ENCODE peak calls at places on chromosomes 13 and 19, in six cellular contexts. J is BE2C; G is stimulated activated CD4-positive, alpha-beta T cell treated with anti-CD3 and anti-CD28 coated beads, Interleukin-12 subunit alpha, Interleukin-12 subunit beta, amount 100 ng/mL, for 4 hours; K is HEK293T; O is Peyer's patch; P is naive thymus-derived CD8-positive, alpha-beta T cell. Y is an unnamed sample.

GRCh38 chr13:40676007-40676406 is 9.6 kb upstream of the FOXO1 start:
- DNase-seq in J (no peak), G (no peak), K (no peak), O (no peak), P (no peak), Y (no peak)

GRCh38 chr13:42384265-42384664 is 112.3 kb downstream of the AKAP11 start:
- DNase-seq in J (no peak), G (no peak), K (no peak), O (no peak), P (no peak), Y (no peak)

GRCh38 chr19:35381926-35382325 is 11.1 kb downstream of the GPR42 start:
- DNase-seq in J (no peak), G (no peak), K (no peak), O (no peak), P (no peak), Y (no peak)

GRCh38 chr19:10069046-10069445 is 17.1 kb upstream of the SHFL start:
- DNase-seq in J (no peak), G (no peak), K (no peak), O (no peak), P (no peak), Y (no peak)

GRCh38 chr13:33218020-33218419 is 67.5 kb downstream of the STARD13 start:
- DNase-seq in J (no peak), G (no peak), K (no peak), O (no peak), P (no peak), Y (no peak)

GRCh38 chr19:48872182-48872883 is at the start of gene PPP1R15A:
- DNase-seq in J (peak), G (peak), K (peak), O (peak), P (peak), Y (peak)

GRCh38 chr13:52845334-52845761 is 3.1 kb downstream of the PCDH8 start:
- DNase-seq in J (no peak), G (no peak), K (peak), O (no peak), P (no peak), Y (no peak)

GRCh38 chr13:95485045-95485517 is 67.4 kb upstream of the CLDN10 start:
- DNase-seq in J (peak), G (no peak), K (no peak), O (no peak), P (no peak), Y (no peak)

GRCh38 chr13:52884429-52884828 is 36.0 kb upstream of the PCDH8 start:
- DNase-seq in J (no peak), G (no peak), K (no peak), O (no peak), P (no peak), Y (no peak)

GRCh38 chr13:20405691-20406090 is 120.0 kb downstream of the CRYL1 start:
- DNase-seq in J (no peak), G (no peak), K (no peak), O (no peak), P (no peak), Y (peak)

GRCh38 chr19:44603201-44603945 is 10.0 kb upstream of the IGSF23 start:
- DNase-seq in J (no peak), G (no peak), K (no peak), O (no peak), P (no peak), Y (no peak)

GRCh38 chr19:35750167-35750566 is 1.8 kb downstream of the LIN37 start:
- DNase-seq in J (no peak), G (no peak), K (no peak), O (no peak), P (no peak), Y (no peak)

GRCh38 chr13:31234729-31235128 is 35.0 kb downstream of the B3GLCT start:
- DNase-seq in J (peak), G (no peak), K (peak), O (no peak), P (no peak), Y (no peak)